ENCODE peak calls at places on chromosomes 6 and 20, in six cellular contexts. One of them, this sample, is unnamed.

GRCh38 chr20:24134930-24135329 is 146.4 kb upstream of the GGTLC1 start:
- DNase-seq in progenitor cell of endocrine pancreas: no peak
- DNase-seq in natural killer cell: no peak
- DNase-seq in thoracic aorta: no peak
- DNase-seq in astrocyte of the spinal cord: no peak
- DNase-seq in AG04450: no peak
- DNase-seq in this sample: no peak

GRCh38 chr20:57262244-57263126 is 4.0 kb downstream of the BMP7 start:
- DNase-seq in natural killer cell: no peak
- DNase-seq in AG04450: no peak
- DNase-seq in astrocyte of the spinal cord: no peak
- DNase-seq in progenitor cell of endocrine pancreas: no peak
- DNase-seq in thoracic aorta: no peak
- DNase-seq in this sample: no peak

GRCh38 chr20:45945678-45946148 is 11.2 kb downstream of the PCIF1 start:
- DNase-seq in astrocyte of the spinal cord: peak
- DNase-seq in natural killer cell: peak
- DNase-seq in AG04450: no peak
- DNase-seq in thoracic aorta: no peak
- DNase-seq in progenitor cell of endocrine pancreas: no peak
- DNase-seq in this sample: no peak

GRCh38 chr6:11381801-11382513 is 149.5 kb upstream of the NEDD9 start:
- DNase-seq in AG04450: no peak
- DNase-seq in progenitor cell of endocrine pancreas: no peak
- DNase-seq in astrocyte of the spinal cord: no peak
- DNase-seq in thoracic aorta: no peak
- DNase-seq in natural killer cell: peak
- DNase-seq in this sample: peak

GRCh38 chr6:22366214-22366613 is 69.4 kb upstream of the PRL start:
- DNase-seq in astrocyte of the spinal cord: no peak
- DNase-seq in progenitor cell of endocrine pancreas: no peak
- DNase-seq in natural killer cell: no peak
- DNase-seq in thoracic aorta: no peak
- DNase-seq in AG04450: no peak
- DNase-seq in this sample: no peak

GRCh38 chr20:63923626-63924025 is 28.7 kb downstream of the DNAJC5 start:
- DNase-seq in natural killer cell: no peak
- DNase-seq in AG04450: no peak
- DNase-seq in thoracic aorta: no peak
- DNase-seq in progenitor cell of endocrine pancreas: no peak
- DNase-seq in astrocyte of the spinal cord: no peak
- DNase-seq in this sample: no peak

GRCh38 chr6:145139451-145139850 is 595.9 kb downstream of the EPM2A start:
- DNase-seq in progenitor cell of endocrine pancreas: no peak
- DNase-seq in astrocyte of the spinal cord: peak
- DNase-seq in thoracic aorta: no peak
- DNase-seq in AG04450: no peak
- DNase-seq in natural killer cell: no peak
- DNase-seq in this sample: no peak

GRCh38 chr6:34592208-34592952 is 36.3 kb upstream of the SPDEF start:
- DNase-seq in AG04450: no peak
- DNase-seq in natural killer cell: no peak
- DNase-seq in astrocyte of the spinal cord: no peak
- DNase-seq in thoracic aorta: no peak
- DNase-seq in progenitor cell of endocrine pancreas: no peak
- DNase-seq in this sample: no peak

GRCh38 chr6:107491059-107491609 is 1.2 kb downstream of the SOBP start:
- DNase-seq in natural killer cell: no peak
- DNase-seq in progenitor cell of endocrine pancreas: peak
- DNase-seq in thoracic aorta: no peak
- DNase-seq in AG04450: no peak
- DNase-seq in astrocyte of the spinal cord: peak
- DNase-seq in this sample: peak

GRCh38 chr20:36183155-36183944 is 28.8 kb downstream of the EPB41L1 start:
- DNase-seq in thoracic aorta: no peak
- DNase-seq in astrocyte of the spinal cord: no peak
- DNase-seq in AG04450: no peak
- DNase-seq in natural killer cell: no peak
- DNase-seq in progenitor cell of endocrine pancreas: no peak
- DNase-seq in this sample: no peak

GRCh38 chr6:85797993-85798392 is 155.3 kb upstream of the SYNCRIP start:
- DNase-seq in natural killer cell: no peak
- DNase-seq in progenitor cell of endocrine pancreas: no peak
- DNase-seq in thoracic aorta: no peak
- DNase-seq in AG04450: no peak
- DNase-seq in astrocyte of the spinal cord: no peak
- DNase-seq in this sample: no peak

GRCh38 chr6:166306378-166307081 is 1.7 kb downstream of the PRR18 start:
- DNase-seq in astrocyte of the spinal cord: no peak
- DNase-seq in thoracic aorta: no peak
- DNase-seq in progenitor cell of endocrine pancreas: no peak
- DNase-seq in AG04450: no peak
- DNase-seq in natural killer cell: no peak
- DNase-seq in this sample: no peak

GRCh38 chr6:109455502-109456282 is at the start of gene MICAL1:
- DNase-seq in natural killer cell: peak
- DNase-seq in progenitor cell of endocrine pancreas: peak
- DNase-seq in astrocyte of the spinal cord: peak
- DNase-seq in thoracic aorta: no peak
- DNase-seq in AG04450: no peak
- DNase-seq in this sample: peak

GRCh38 chr6:71388068-71388744 is 99.6 kb downstream of the OGFRL1 start:
- DNase-seq in astrocyte of the spinal cord: no peak
- DNase-seq in natural killer cell: no peak
- DNase-seq in progenitor cell of endocrine pancreas: no peak
- DNase-seq in thoracic aorta: no peak
- DNase-seq in AG04450: no peak
- DNase-seq in this sample: no peak

GRCh38 chr6:166253277-166254229 is 54.6 kb downstream of the PRR18 start:
- DNase-seq in astrocyte of the spinal cord: no peak
- DNase-seq in AG04450: no peak
- DNase-seq in thoracic aorta: no peak
- DNase-seq in natural killer cell: no peak
- DNase-seq in progenitor cell of endocrine pancreas: no peak
- DNase-seq in this sample: peak

GRCh38 chr20:60474385-60474910 is 516.2 kb downstream of the CDH26 start:
- DNase-seq in progenitor cell of endocrine pancreas: no peak
- DNase-seq in natural killer cell: no peak
- DNase-seq in thoracic aorta: no peak
- DNase-seq in astrocyte of the spinal cord: no peak
- DNase-seq in AG04450: no peak
- DNase-seq in this sample: no peak

GRCh38 chr6:96015321-96015790 is 418 bp upstream of the FUT9 start:
- DNase-seq in thoracic aorta: no peak
- DNase-seq in natural killer cell: no peak
- DNase-seq in AG04450: no peak
- DNase-seq in progenitor cell of endocrine pancreas: peak
- DNase-seq in astrocyte of the spinal cord: peak
- DNase-seq in this sample: no peak

GRCh38 chr6:34391711-34392496 is 565 bp downstream of the NUDT3 start:
- DNase-seq in thoracic aorta: no peak
- DNase-seq in AG04450: no peak
- DNase-seq in progenitor cell of endocrine pancreas: peak
- DNase-seq in natural killer cell: peak
- DNase-seq in astrocyte of the spinal cord: peak
- DNase-seq in this sample: no peak

GRCh38 chr6:147954938-147955337 is 387.7 kb upstream of the SASH1 start:
- DNase-seq in natural killer cell: no peak
- DNase-seq in astrocyte of the spinal cord: no peak
- DNase-seq in progenitor cell of endocrine pancreas: no peak
- DNase-seq in AG04450: no peak
- DNase-seq in thoracic aorta: no peak
- DNase-seq in this sample: no peak

GRCh38 chr6:19714415-19715165 is 122.6 kb upstream of the ID4 start:
- DNase-seq in natural killer cell: no peak
- DNase-seq in thoracic aorta: no peak
- DNase-seq in AG04450: no peak
- DNase-seq in astrocyte of the spinal cord: no peak
- DNase-seq in progenitor cell of endocrine pancreas: no peak
- DNase-seq in this sample: no peak

GRCh38 chr20:23923311-23923710 is 43.8 kb upstream of the CST5 start:
- DNase-seq in natural killer cell: no peak
- DNase-seq in progenitor cell of endocrine pancreas: no peak
- DNase-seq in thoracic aorta: no peak
- DNase-seq in astrocyte of the spinal cord: no peak
- DNase-seq in AG04450: no peak
- DNase-seq in this sample: no peak

GRCh38 chr6:33758807-33759206 is 12.1 kb upstream of the IP6K3 start:
- DNase-seq in natural killer cell: no peak
- DNase-seq in thoracic aorta: no peak
- DNase-seq in progenitor cell of endocrine pancreas: no peak
- DNase-seq in AG04450: no peak
- DNase-seq in astrocyte of the spinal cord: no peak
- DNase-seq in this sample: no peak

GRCh38 chr6:157060440-157060949 is 262.8 kb downstream of the TMEM242 start:
- DNase-seq in AG04450: no peak
- DNase-seq in progenitor cell of endocrine pancreas: no peak
- DNase-seq in thoracic aorta: no peak
- DNase-seq in natural killer cell: no peak
- DNase-seq in astrocyte of the spinal cord: peak
- DNase-seq in this sample: no peak

GRCh38 chr20:8385247-8385646 is 253.2 kb downstream of the PLCB1 start:
- DNase-seq in progenitor cell of endocrine pancreas: no peak
- DNase-seq in astrocyte of the spinal cord: peak
- DNase-seq in natural killer cell: no peak
- DNase-seq in AG04450: peak
- DNase-seq in thoracic aorta: no peak
- DNase-seq in this sample: no peak

GRCh38 chr20:34058831-34059230 is 53.2 kb downstream of the EIF2S2 start:
- DNase-seq in natural killer cell: no peak
- DNase-seq in progenitor cell of endocrine pancreas: no peak
- DNase-seq in AG04450: no peak
- DNase-seq in thoracic aorta: no peak
- DNase-seq in astrocyte of the spinal cord: peak
- DNase-seq in this sample: no peak

GRCh38 chr20:51705400-51705799 is 62.8 kb downstream of the ATP9A start:
- DNase-seq in natural killer cell: no peak
- DNase-seq in progenitor cell of endocrine pancreas: no peak
- DNase-seq in AG04450: no peak
- DNase-seq in astrocyte of the spinal cord: no peak
- DNase-seq in thoracic aorta: no peak
- DNase-seq in this sample: no peak

GRCh38 chr6:158536084-158536890 is 23.6 kb upstream of the TMEM181 start:
- DNase-seq in natural killer cell: peak
- DNase-seq in astrocyte of the spinal cord: peak
- DNase-seq in thoracic aorta: no peak
- DNase-seq in AG04450: no peak
- DNase-seq in progenitor cell of endocrine pancreas: peak
- DNase-seq in this sample: peak

GRCh38 chr6:19697744-19698290 is 139.4 kb upstream of the ID4 start:
- DNase-seq in thoracic aorta: no peak
- DNase-seq in progenitor cell of endocrine pancreas: no peak
- DNase-seq in natural killer cell: no peak
- DNase-seq in AG04450: peak
- DNase-seq in astrocyte of the spinal cord: peak
- DNase-seq in this sample: no peak

GRCh38 chr6:6703720-6704422 is 115.4 kb downstream of the LY86 start:
- DNase-seq in natural killer cell: no peak
- DNase-seq in astrocyte of the spinal cord: no peak
- DNase-seq in progenitor cell of endocrine pancreas: no peak
- DNase-seq in AG04450: no peak
- DNase-seq in thoracic aorta: no peak
- DNase-seq in this sample: no peak

GRCh38 chr6:137964876-137965275 is 97.8 kb downstream of the TNFAIP3 start:
- DNase-seq in thoracic aorta: no peak
- DNase-seq in natural killer cell: no peak
- DNase-seq in AG04450: no peak
- DNase-seq in astrocyte of the spinal cord: no peak
- DNase-seq in progenitor cell of endocrine pancreas: no peak
- DNase-seq in this sample: no peak
- TF ChIP-seq CTCF in thoracic aorta: no peak
- TF ChIP-seq CTCF in natural killer cell: no peak
- TF ChIP-seq CTCF in AG04450: no peak
- TF ChIP-seq CTCF in astrocyte of the spinal cord: no peak
- TF ChIP-seq CTCF in progenitor cell of endocrine pancreas: no peak
- TF ChIP-seq CTCF in this sample: no peak

DNA sequence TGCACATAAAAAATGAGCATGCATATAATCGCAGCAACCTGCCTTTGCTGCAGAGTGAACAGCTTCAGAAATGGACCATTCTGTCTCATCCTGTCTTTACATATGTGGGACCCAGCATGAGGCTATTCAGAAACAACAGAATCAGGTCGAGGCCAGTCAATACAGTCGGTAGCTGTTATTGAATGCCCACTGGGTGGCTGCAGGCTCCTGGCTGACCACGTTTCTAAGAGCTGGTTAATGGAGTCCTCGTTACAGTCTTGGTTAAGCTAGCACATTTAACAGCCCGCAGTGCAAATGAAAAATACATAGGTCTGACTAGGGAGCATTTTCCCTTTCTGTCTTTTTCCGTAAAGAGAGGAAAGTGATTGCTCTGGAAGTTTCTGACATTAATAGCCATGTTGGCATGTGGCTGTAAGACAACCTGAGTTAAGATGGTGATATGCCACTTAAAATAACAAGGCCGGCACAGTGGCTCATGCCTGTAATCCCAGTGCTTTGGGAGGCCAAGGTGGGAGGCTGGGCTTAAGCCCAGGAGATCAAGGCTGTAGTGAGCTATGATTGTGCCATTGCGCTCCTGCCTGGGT is 75.0 kb downstream of the SHLD1 start:
- DNase-seq in progenitor cell of endocrine pancreas: no peak
- DNase-seq in thoracic aorta: no peak
- DNase-seq in AG04450: no peak
- DNase-seq in natural killer cell: no peak
- DNase-seq in astrocyte of the spinal cord: no peak
- DNase-seq in this sample: no peak
- TF ChIP-seq CTCF in progenitor cell of endocrine pancreas: no peak
- TF ChIP-seq CTCF in thoracic aorta: no peak
- TF ChIP-seq CTCF in AG04450: no peak
- TF ChIP-seq CTCF in natural killer cell: no peak
- TF ChIP-seq CTCF in astrocyte of the spinal cord: peak
- TF ChIP-seq CTCF in this sample: no peak

DNA sequence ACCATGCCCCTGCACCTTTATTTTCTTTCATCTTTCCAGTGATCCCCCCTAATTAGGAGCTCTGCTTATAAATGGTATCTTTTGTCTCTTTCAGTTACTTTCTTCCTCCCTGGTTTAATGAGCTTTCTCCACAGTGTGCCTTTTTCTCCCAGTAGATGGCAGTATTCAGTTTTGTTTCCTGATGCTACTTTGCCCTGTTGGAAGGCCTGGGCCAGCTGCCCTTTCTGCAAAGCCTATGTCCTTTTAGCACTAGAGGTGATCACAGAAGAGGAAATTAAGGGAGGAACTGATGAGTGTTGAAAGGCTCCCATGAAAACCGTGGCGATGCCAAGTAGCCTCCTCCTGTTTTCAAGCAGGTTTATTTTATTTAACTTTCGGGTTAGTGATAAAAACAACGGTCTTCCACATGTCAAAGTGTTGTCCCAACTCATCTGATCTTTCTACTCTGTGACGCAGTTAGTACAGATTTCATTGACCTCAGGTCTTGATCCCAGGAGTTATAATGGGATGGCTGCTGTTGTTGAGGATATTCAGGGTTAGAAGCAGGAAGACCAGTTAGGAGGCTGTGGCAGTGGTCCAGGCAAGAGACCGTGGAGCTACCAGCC is 184.2 kb upstream of the BMP2 start:
- DNase-seq in AG04450: no peak
- DNase-seq in astrocyte of the spinal cord: peak
- DNase-seq in natural killer cell: no peak
- DNase-seq in thoracic aorta: no peak
- DNase-seq in progenitor cell of endocrine pancreas: peak
- DNase-seq in this sample: no peak
- TF ChIP-seq CTCF in AG04450: peak
- TF ChIP-seq CTCF in astrocyte of the spinal cord: peak
- TF ChIP-seq CTCF in natural killer cell: peak
- TF ChIP-seq CTCF in thoracic aorta: peak
- TF ChIP-seq CTCF in progenitor cell of endocrine pancreas: peak
- TF ChIP-seq CTCF in this sample: no peak

GRCh38 chr6:43772571-43773049 is 2.6 kb downstream of the VEGFA start:
- DNase-seq in astrocyte of the spinal cord: peak
- DNase-seq in AG04450: no peak
- DNase-seq in natural killer cell: no peak
- DNase-seq in progenitor cell of endocrine pancreas: peak
- DNase-seq in thoracic aorta: no peak
- DNase-seq in this sample: no peak
- TF ChIP-seq CTCF in astrocyte of the spinal cord: peak
- TF ChIP-seq CTCF in AG04450: peak
- TF ChIP-seq CTCF in natural killer cell: no peak
- TF ChIP-seq CTCF in progenitor cell of endocrine pancreas: peak
- TF ChIP-seq CTCF in thoracic aorta: no peak
- TF ChIP-seq CTCF in this sample: no peak